ENCODE peak calls at places on chromosomes 3 and 15, in seven cellular contexts. U is Peyer's patch, C is left ventricle myocardium inferior, I is activated T-cell treated with anti-CD3 and anti-CD28 coated beads for 1 hour, S is left cardiac atrium, Z is mucosa of gallbladder, L is coronary artery. B is an unnamed sample.

GRCh38 chr3:24548278-24548677 is 53.6 kb upstream of the THRB start:
- DNase-seq in U (no peak), C (no peak), I (no peak), S (no peak), Z (no peak), L (no peak), B (no peak)

GRCh38 chr3:188584162-188584529 is 430.2 kb downstream of the LPP start:
- DNase-seq in U (no peak), C (no peak), I (no peak), S (no peak), Z (no peak), L (no peak), B (no peak)

GRCh38 chr15:85690546-85691226 is 104.0 kb downstream of the KLHL25 start:
- DNase-seq in U (no peak), C (no peak), I (no peak), S (no peak), Z (no peak), L (no peak), B (no peak)

GRCh38 chr15:98452238-98452637 is 196.1 kb upstream of the IGF1R start:
- DNase-seq in U (no peak), C (no peak), I (no peak), S (no peak), Z (no peak), L (no peak), B (no peak)

GRCh38 chr3:159783780-159784747 is 204.6 kb upstream of the IL12A start:
- DNase-seq in U (no peak), C (no peak), I (no peak), S (no peak), Z (no peak), L (no peak), B (no peak)

GRCh38 chr3:152257246-152258074 is 11.3 kb upstream of the MBNL1 start:
- DNase-seq in U (no peak), C (no peak), I (no peak), S (no peak), Z (no peak), L (no peak), B (no peak)

GRCh38 chr3:169026543-169027181 is 636.9 kb downstream of the MECOM start:
- DNase-seq in U (no peak), C (no peak), I (no peak), S (no peak), Z (peak), L (no peak), B (no peak)

GRCh38 chr3:39207361-39208192 is 15.2 kb upstream of the XIRP1 start:
- DNase-seq in U (no peak), C (no peak), I (no peak), S (no peak), Z (no peak), L (no peak), B (no peak)

GRCh38 chr15:75235051-75235673 is 23.0 kb upstream of the GOLGA6C start:
- DNase-seq in U (no peak), C (no peak), I (no peak), S (no peak), Z (no peak), L (no peak), B (peak)

GRCh38 chr15:101451192-101451799 is 38.2 kb downstream of the PCSK6 start:
- DNase-seq in U (no peak), C (peak), I (no peak), S (peak), Z (peak), L (peak), B (peak)

GRCh38 chr3:184633185-184633584 is 71.6 kb downstream of the EPHB3 start:
- DNase-seq in U (no peak), C (no peak), I (no peak), S (no peak), Z (no peak), L (no peak), B (no peak)

GRCh38 chr3:125374501-125374995 is 577 bp downstream of the ZNF148 start:
- DNase-seq in U (peak), C (peak), I (peak), S (peak), Z (peak), L (no peak), B (no peak)